ENCODE peak calls at places on chromosome 20, in four cellular contexts. Z is K562, J is SK-N-SH, A is HepG2. I is an unnamed sample.
A peak's percentile ranks its signal among the peaks of the same experiment; 100 is the strongest.

GRCh38 chr20:2005831-2006426 is 12.1 kb upstream of the PDYN start:
- DNase-seq in J (no peak), A (peak; percentile 78), Z (peak; percentile 39), I (peak; percentile 15)

GRCh38 chr20:25987073-25987927 is 290.6 kb upstream of the ZNF337 start:
- DNase-seq in Z (peak; percentile 17), A (no peak), J (peak; percentile 74), I (no peak)

GRCh38 chr20:6590891-6591679 is 176.4 kb upstream of the BMP2 start:
- DNase-seq in Z (no peak), J (no peak), A (no peak), I (no peak)

GRCh38 chr20:63641146-63641791 is 12.0 kb downstream of the STMN3 start:
- DNase-seq in Z (peak; percentile 27), J (no peak), A (no peak), I (no peak)

GRCh38 chr20:6708010-6708409 is 59.5 kb upstream of the BMP2 start:
- DNase-seq in Z (no peak), J (no peak), A (no peak), I (no peak)

GRCh38 chr20:25360631-25361286 is 29.9 kb downstream of the ABHD12 start:
- DNase-seq in Z (no peak), A (no peak), J (peak; percentile 23), I (no peak)

GRCh38 chr20:35954907-35955251 is 577 bp upstream of the SCAND1 start:
- DNase-seq in J (no peak), Z (no peak), A (peak; percentile 58), I (no peak)

GRCh38 chr20:25246182-25246943 is 1.5 kb upstream of the PYGB start:
- DNase-seq in Z (no peak), A (no peak), J (peak; percentile 47), I (no peak)

GRCh38 chr20:34581341-34582189 is 23.0 kb downstream of the MAP1LC3A start:
- DNase-seq in J (no peak), Z (no peak), A (no peak), I (no peak)

GRCh38 chr20:9458075-9458818 is 56.1 kb upstream of the LAMP5 start:
- DNase-seq in A (peak; percentile 59), J (no peak), Z (no peak), I (peak; percentile 10)

GRCh38 chr20:56249244-56249955 is 868 bp downstream of the MC3R start:
- DNase-seq in J (peak; percentile 31), A (peak; percentile 49), Z (peak; percentile 49), I (peak; percentile 13)

DNA sequence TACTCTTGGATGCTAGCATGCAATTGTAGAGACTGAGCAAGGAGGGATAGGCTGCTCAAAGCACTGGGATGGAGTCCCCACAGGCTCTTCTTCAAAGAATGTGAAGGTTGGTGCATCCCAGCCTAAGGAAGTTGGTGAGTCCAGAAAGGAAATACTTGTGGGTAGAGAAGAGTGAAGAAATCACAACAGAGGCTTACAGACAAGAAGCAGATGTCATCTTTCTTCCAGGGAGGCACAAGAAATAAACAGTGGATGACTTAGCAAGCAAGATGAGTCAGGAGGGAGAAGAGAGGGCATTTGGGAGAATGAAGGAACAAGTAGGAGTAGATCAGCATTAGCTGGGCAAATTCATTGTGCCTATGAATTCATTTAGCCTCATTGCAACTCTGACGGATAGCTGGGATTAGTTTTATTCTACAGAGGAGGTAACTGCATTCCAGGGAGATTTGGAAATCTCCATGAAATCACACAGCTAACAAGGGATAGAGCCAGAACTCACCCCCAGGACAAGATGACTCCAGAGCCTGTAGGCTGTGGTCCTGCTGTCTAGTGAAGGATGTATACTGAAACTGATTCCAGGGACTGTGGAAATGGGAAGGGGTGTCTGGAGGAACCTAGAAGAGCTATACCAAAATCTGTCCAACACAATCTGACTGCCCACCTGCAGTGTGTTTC is 125.8 kb upstream of the SPTLC3 start:
- DNase-seq in A (no peak), Z (no peak), J (no peak), I (no peak)
- TF ChIP-seq ELF1 in A (no peak), Z (no peak), J (no peak), I (no peak)

DNA sequence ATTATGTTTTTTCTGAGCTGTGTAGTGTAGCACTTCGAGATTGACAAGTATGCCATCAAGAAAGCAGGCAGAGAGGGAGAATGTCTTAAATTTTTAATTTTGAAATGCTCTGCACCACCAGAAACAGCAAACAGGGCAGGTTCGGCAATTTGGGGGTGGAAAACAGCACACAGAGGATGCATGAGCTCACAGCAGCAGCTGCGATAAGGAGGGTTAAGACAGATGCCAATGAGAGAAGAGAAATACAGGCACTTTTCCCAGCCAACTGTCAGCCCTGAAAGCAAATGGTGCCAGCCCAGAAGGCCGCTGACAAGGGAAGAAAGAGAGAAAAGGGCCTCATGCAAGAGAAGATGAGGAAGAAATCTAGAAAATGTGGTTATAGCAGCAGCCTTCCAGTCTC is 15.1 kb upstream of the SNRPB2 start:
- DNase-seq in J (no peak), Z (no peak), A (no peak), I (no peak)
- TF ChIP-seq ELF1 in J (no peak), Z (no peak), A (no peak), I (no peak)

GRCh38 chr20:11814276-11814675 is 103.4 kb upstream of the BTBD3 start:
- DNase-seq in J (no peak), Z (no peak), A (no peak), I (no peak)
- TF ChIP-seq ELF1 in J (no peak), Z (no peak), A (no peak), I (no peak)

GRCh38 chr20:44792794-44793193 is 17.6 kb downstream of the RIMS4 start:
- DNase-seq in J (no peak), Z (no peak), A (no peak), I (no peak)
- TF ChIP-seq ELF1 in J (no peak), Z (no peak), A (no peak), I (no peak)

GRCh38 chr20:49349678-49350077 is 71.8 kb upstream of the ZNFX1 start:
- DNase-seq in J (no peak), Z (no peak), A (no peak), I (no peak)

GRCh38 chr20:49354673-49355072 is 76.8 kb upstream of the ZNFX1 start:
- DNase-seq in Z (no peak), A (no peak), J (no peak), I (no peak)

GRCh38 chr20:49351775-49352174 is 73.9 kb upstream of the ZNFX1 start:
- DNase-seq in Z (no peak), J (no peak), A (no peak), I (no peak)

GRCh38 chr20:49353348-49353747 is 75.5 kb upstream of the ZNFX1 start:
- DNase-seq in J (no peak), A (no peak), Z (no peak), I (no peak)

DNA sequence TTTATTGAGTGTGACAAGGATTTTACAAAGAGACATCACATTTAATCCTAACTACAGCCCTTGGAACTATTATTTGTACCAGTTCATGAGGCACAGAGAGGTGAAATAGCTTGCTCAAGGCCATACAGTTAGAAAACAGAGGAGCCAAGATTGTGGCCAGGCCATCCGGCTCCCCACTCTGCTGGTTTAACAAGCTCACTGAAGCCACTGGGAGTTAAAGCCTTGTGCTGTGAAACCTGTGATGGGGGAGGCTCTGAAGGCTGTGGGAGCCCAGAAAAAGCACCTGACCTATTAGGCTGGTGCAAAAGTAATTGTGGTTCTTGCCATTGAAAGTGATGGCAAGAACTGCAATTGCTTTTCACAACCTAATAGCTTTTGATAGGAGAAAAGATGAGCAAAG is 75.0 kb upstream of the ZNFX1 start:
- DNase-seq in A (no peak), Z (no peak), J (no peak), I (no peak)
- TF ChIP-seq ELF1 in A (no peak), Z (no peak), J (no peak), I (no peak)

GRCh38 chr20:5070081-5070480 is 49.7 kb downstream of the PCNA start:
- DNase-seq in Z (no peak), A (no peak), J (no peak), I (no peak)

GRCh38 chr20:5067877-5068276 is 51.9 kb downstream of the PCNA start:
- DNase-seq in J (no peak), A (no peak), Z (no peak), I (no peak)

GRCh38 chr20:5069141-5069806 is 50.5 kb downstream of the PCNA start:
- DNase-seq in Z (no peak), A (no peak), J (no peak), I (no peak)

GRCh38 chr20:5061209-5061608 is 58.5 kb downstream of the PCNA start:
- DNase-seq in A (peak; percentile 65), Z (no peak), J (no peak), I (peak; percentile 89)

DNA sequence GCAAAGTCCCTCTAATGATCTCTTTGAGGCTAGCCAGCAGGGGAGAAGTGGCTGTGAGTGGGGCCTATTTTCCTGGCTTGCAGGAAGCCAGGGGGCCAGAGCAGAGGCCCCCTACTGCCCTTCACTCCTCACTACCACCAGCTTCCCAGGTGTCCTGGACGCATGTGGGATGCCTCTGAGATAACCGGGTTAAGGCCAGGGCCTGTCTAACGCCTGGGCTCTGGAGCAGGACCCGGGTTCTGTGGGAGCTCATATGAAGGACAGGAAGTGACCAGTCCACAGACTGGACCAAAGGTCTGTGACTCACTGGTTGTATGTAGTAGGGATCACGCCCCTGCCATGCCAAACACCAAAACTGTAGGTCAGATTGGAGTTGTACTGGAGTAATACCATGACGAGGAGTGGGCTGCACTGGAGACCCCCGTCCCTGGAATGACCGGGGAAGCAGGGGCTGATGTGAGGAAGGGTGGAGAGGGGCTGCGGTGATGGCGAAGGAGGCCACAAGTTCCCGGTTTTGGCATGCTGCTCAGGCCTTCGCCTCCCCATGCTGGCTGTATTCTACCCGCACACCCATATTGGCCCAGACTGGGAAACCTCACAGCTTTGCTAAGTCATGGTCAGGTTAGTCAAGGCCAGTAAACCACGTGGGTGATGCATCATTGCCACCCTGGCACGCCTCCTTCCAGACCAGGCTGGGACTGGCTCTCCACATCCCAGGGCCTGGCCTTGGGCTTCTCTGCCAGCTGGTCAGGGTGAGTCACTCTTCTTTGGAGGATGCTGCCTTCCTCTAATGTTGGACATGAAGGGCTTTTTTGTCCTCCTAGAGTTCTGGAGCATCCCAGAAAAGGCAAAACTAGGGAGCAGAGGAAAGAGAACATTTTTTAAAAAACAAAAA is 54.0 kb downstream of the PCNA start:
- DNase-seq in A (peak; percentile 84), Z (no peak), J (no peak), I (peak; percentile 88)
- TF ChIP-seq ELF1 in A (no peak), Z (no peak), J (no peak), I (no peak)

GRCh38 chr20:32229351-32229750 is 21.7 kb downstream of the POFUT1 start:
- DNase-seq in A (no peak), Z (no peak), J (no peak), I (no peak)
- TF ChIP-seq ELF1 in A (no peak), Z (no peak), J (no peak), I (no peak)

DNA sequence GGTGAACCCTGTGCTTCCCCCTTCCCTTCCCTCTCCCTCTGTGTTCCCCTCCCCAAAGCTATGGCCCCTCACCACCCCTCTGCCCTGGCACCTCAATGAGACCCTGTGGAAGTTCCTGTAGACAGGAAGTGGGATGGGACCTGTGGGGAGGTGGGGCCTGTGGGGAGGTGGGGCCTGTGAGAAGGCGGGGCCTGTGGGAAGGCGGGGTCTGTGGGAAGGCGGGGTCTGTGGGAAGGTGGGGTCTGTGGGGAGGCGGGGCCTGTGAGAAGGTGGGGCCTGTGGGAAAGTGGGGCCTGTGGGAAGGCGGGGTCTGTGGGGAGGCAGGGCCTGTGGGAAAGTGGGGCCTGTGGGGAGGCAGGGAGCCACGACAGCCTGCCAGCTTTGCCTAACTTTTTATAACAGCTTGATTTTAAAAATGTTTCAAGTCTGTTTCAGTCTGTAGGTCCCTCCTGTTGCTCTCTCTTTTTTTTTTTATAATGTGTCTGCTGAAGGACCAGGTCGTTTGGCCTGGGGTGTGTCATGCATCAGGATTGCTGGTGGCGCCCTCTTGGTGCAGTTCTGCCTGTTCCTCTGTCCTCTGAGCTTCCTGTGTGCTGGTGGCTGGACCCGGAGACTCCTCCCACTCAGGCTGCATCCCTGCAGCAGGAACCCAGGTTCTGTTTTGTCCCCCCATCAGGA is 70.5 kb upstream of the SLCO4A1 start:
- DNase-seq in J (peak; percentile 90), A (peak; percentile 41), Z (peak; percentile 93), I (peak; percentile 35)
- TF ChIP-seq ELF1 in J (no peak), A (no peak), Z (no peak), I (no peak)

GRCh38 chr20:57680934-57681914 is 28.6 kb downstream of the PMEPA1 start:
- DNase-seq in J (no peak), Z (no peak), A (no peak), I (no peak)
- TF ChIP-seq ELF1 in J (no peak), Z (no peak), A (no peak), I (no peak)

I was measured in HCT116.